ENCODE peak calls at places on chromosomes 7 and 10, in seven cellular contexts. J is iris pigment epithelial cell, Q is adrenal gland, Y is WERI-Rb-1, X is dorsolateral prefrontal cortex, T is NCI-H2029 treated with DMSO at 0.1 percent for 48 hours, P is Peyer's patch. G is an unnamed sample.

GRCh38 chr10:87593702-87594101 is 66.0 kb upstream of the PAPSS2 start:
- DNase-seq in P (no peak), Q (no peak), X (no peak), Y (no peak), T (no peak), J (peak), G (no peak)

GRCh38 chr10:133454204-133454893 is 604 bp downstream of the SCART1 start:
- DNase-seq in Y (no peak), P (no peak), T (no peak), X (no peak), J (no peak), Q (no peak), G (no peak)

GRCh38 chr10:103569877-103570276 is 76.4 kb downstream of the NEURL1 start:
- DNase-seq in Y (no peak), Q (no peak), P (no peak), J (no peak), T (no peak), X (no peak), G (no peak)

GRCh38 chr10:62043493-62043938 is 142.0 kb downstream of the ARID5B start:
- DNase-seq in P (no peak), Q (no peak), J (peak), Y (no peak), T (no peak), X (no peak), G (no peak)

GRCh38 chr7:99393363-99394187 is 14.8 kb downstream of the PDAP1 start:
- DNase-seq in P (no peak), J (no peak), Y (peak), X (peak), Q (peak), T (peak), G (peak)

GRCh38 chr10:14652067-14652466 is 122.6 kb downstream of the FAM107B start:
- DNase-seq in Y (no peak), T (no peak), Q (no peak), J (no peak), X (no peak), P (no peak), G (no peak)

GRCh38 chr10:75647675-75648074 is 216.3 kb downstream of the LRMDA start:
- DNase-seq in J (no peak), Q (no peak), T (no peak), X (no peak), Y (no peak), P (no peak), G (no peak)

GRCh38 chr7:26987338-26987737 is 108.5 kb downstream of the HOXA1 start:
- DNase-seq in Q (no peak), T (no peak), J (no peak), X (no peak), P (no peak), Y (no peak), G (no peak)

GRCh38 chr7:134752006-134752760 is 27.3 kb upstream of the CALD1 start:
- DNase-seq in P (no peak), X (no peak), T (no peak), Q (no peak), J (peak), Y (no peak), G (no peak)

GRCh38 chr10:94183666-94184264 is 179.0 kb downstream of the NOC3L start:
- DNase-seq in T (no peak), Q (no peak), J (peak), P (no peak), X (no peak), Y (no peak), G (no peak)

GRCh38 chr10:122029503-122030199 is 40.7 kb downstream of the TACC2 start:
- DNase-seq in T (no peak), X (no peak), Y (no peak), J (no peak), Q (no peak), P (no peak), G (peak)

GRCh38 chr10:119620241-119620753 is 23.5 kb upstream of the TIAL1 start:
- DNase-seq in J (peak), X (peak), Q (no peak), T (no peak), Y (no peak), P (no peak), G (no peak)

GRCh38 chr10:119657725-119658124 is 6.5 kb downstream of the BAG3 start:
- DNase-seq in P (no peak), Q (peak), J (peak), T (no peak), Y (no peak), X (peak), G (no peak)

GRCh38 chr10:18659784-18660561 is 742 bp downstream of the ARL5B start:
- DNase-seq in T (no peak), Q (no peak), J (peak), P (no peak), Y (no peak), X (no peak), G (no peak)

GRCh38 chr10:97584060-97584797 is at the start of gene HOGA1:
- DNase-seq in Q (peak), Y (peak), J (peak), T (no peak), P (no peak), X (peak), G (peak)

GRCh38 chr10:3499120-3499519 is 285.9 kb downstream of the KLF6 start:
- DNase-seq in X (no peak), Q (no peak), Y (no peak), T (no peak), P (no peak), J (peak), G (no peak)

GRCh38 chr10:133274751-133275682 is 1.7 kb downstream of the ADAM8 start:
- DNase-seq in Y (no peak), Q (no peak), J (no peak), P (no peak), T (no peak), X (no peak), G (no peak)

GRCh38 chr10:77887631-77888355 is 38.8 kb downstream of the DLG5 start:
- DNase-seq in X (no peak), Y (no peak), T (no peak), J (peak), Q (peak), P (no peak), G (no peak)

GRCh38 chr10:13272164-13272571 is 27.7 kb downstream of the PHYH start:
- DNase-seq in T (peak), Q (peak), P (no peak), X (peak), J (peak), Y (no peak), G (peak)

GRCh38 chr7:37694208-37695080 is 10.9 kb downstream of the GPR141 start:
- DNase-seq in J (no peak), X (no peak), T (no peak), P (no peak), Q (peak), Y (no peak), G (peak)

GRCh38 chr10:126252884-126253612 is 135.2 kb downstream of the ADAM12 start:
- DNase-seq in J (peak), Y (peak), T (no peak), P (no peak), X (no peak), Q (peak), G (no peak)

GRCh38 chr10:27390681-27391080 is 113.4 kb upstream of the RAB18 start:
- DNase-seq in T (no peak), X (no peak), Y (no peak), J (peak), Q (no peak), P (no peak), G (no peak)

GRCh38 chr7:111855161-111855841 is 293.0 kb upstream of the IMMP2L start:
- DNase-seq in J (peak), T (no peak), Q (peak), X (peak), P (no peak), Y (peak), G (no peak)

GRCh38 chr10:26341701-26342100 is 96.4 kb upstream of the APBB1IP start:
- DNase-seq in P (no peak), T (no peak), Y (no peak), X (no peak), J (no peak), Q (no peak), G (no peak)

GRCh38 chr10:99976886-99977391 is 32.8 kb downstream of the DNMBP start:
- DNase-seq in T (no peak), Q (peak), X (no peak), P (no peak), Y (no peak), J (peak), G (no peak)

GRCh38 chr10:105068497-105068896 is 427.4 kb downstream of the SORCS3 start:
- DNase-seq in J (peak), X (no peak), P (no peak), T (no peak), Y (no peak), Q (no peak), G (no peak)

GRCh38 chr10:132961864-132962622 is 19.7 kb upstream of the CFAP46 start:
- DNase-seq in X (peak), T (peak), Q (peak), P (peak), Y (peak), J (peak), G (peak)

GRCh38 chr10:112314822-112315474 is 31.7 kb downstream of the TECTB start:
- DNase-seq in Q (peak), T (no peak), J (peak), Y (peak), X (peak), P (peak), G (peak)

GRCh38 chr7:151676759-151677158 is 157.1 kb upstream of the RHEB start:
- DNase-seq in Y (no peak), Q (no peak), P (no peak), T (no peak), J (no peak), X (no peak), G (no peak)

GRCh38 chr10:69684020-69684980 is 54.3 kb downstream of the FAM241B start:
- DNase-seq in J (peak), X (no peak), Y (no peak), Q (peak), T (no peak), P (peak), G (peak)

GRCh38 chr7:103106336-103107070 is 31.6 kb downstream of the ARMC10 start:
- DNase-seq in P (no peak), T (no peak), J (peak), Y (peak), Q (peak), X (no peak), G (no peak)

GRCh38 chr7:115838829-115839228 is 191.7 kb downstream of the TFEC start:
- DNase-seq in Y (no peak), J (peak), T (no peak), X (no peak), P (no peak), Q (no peak), G (no peak)

GRCh38 chr10:32054087-32054486 is 2.1 kb downstream of the KIF5B start:
- DNase-seq in J (peak), Y (no peak), Q (no peak), P (no peak), T (no peak), X (no peak), G (no peak)

G was measured in right cardiac atrium.